ENCODE peak calls at places on chromosomes 7 and 10, in nine cellular contexts. J is kidney, T is neural progenitor cell, D is ovary, S is psoas muscle, K is sigmoid colon, B is adrenal gland, N is esophagus squamous epithelium, M is uterus. V is an unnamed sample.

GRCh38 chr10:70494536-70494935 is 16.0 kb downstream of the PALD1 start:
- DNase-seq in K (no peak), S (no peak), D (no peak), N (no peak), J (no peak), B (no peak), M (no peak), T (no peak), V (no peak)

GRCh38 chr7:73482746-73483145 is 39.3 kb downstream of the BAZ1B start:
- DNase-seq in J (no peak), T (peak), K (no peak), B (no peak), M (no peak), S (no peak), N (no peak), D (no peak), V (no peak)

GRCh38 chr10:31320598-31321211 is 1.7 kb downstream of the ZEB1 start:
- DNase-seq in N (no peak), S (peak), J (peak), B (peak), D (peak), K (peak), M (peak), T (peak), V (peak)

GRCh38 chr10:116998172-116998571 is 6.8 kb downstream of the SHTN1 start:
- DNase-seq in S (no peak), D (no peak), B (no peak), T (no peak), M (no peak), N (no peak), K (no peak), J (no peak), V (no peak)

GRCh38 chr10:116947838-116948529 is 57.0 kb downstream of the SHTN1 start:
- DNase-seq in N (no peak), M (no peak), D (no peak), B (peak), J (no peak), K (no peak), T (no peak), S (no peak), V (no peak)

GRCh38 chr7:151794508-151795167 is 82.3 kb downstream of the PRKAG2 start:
- DNase-seq in J (peak), D (no peak), T (no peak), M (no peak), K (peak), N (no peak), S (peak), B (peak), V (no peak)

GRCh38 chr10:123588386-123588914 is 77.7 kb upstream of the GPR26 start:
- DNase-seq in M (no peak), S (no peak), T (no peak), J (no peak), B (no peak), K (no peak), D (no peak), N (no peak), V (no peak)

GRCh38 chr7:1966631-1967200 is 266.0 kb downstream of the MAD1L1 start:
- DNase-seq in J (peak), B (no peak), N (no peak), K (no peak), D (no peak), M (no peak), S (peak), T (no peak), V (peak)

GRCh38 chr7:141986923-141987322 is 8.8 kb upstream of the MGAM start:
- DNase-seq in T (no peak), S (no peak), J (no peak), M (no peak), N (no peak), D (no peak), K (no peak), B (no peak), V (no peak)

GRCh38 chr10:131777162-131777561 is 123.6 kb upstream of the PPP2R2D start:
- DNase-seq in N (no peak), S (no peak), J (no peak), T (no peak), K (no peak), M (no peak), D (no peak), B (no peak), V (no peak)

GRCh38 chr10:35074266-35074665 is 15.9 kb downstream of the CUL2 start:
- DNase-seq in N (no peak), D (no peak), S (no peak), M (no peak), J (no peak), B (no peak), T (no peak), K (no peak), V (no peak)

GRCh38 chr10:129967579-129968019 is 3.5 kb upstream of the EBF3 start:
- DNase-seq in M (no peak), T (no peak), N (no peak), B (no peak), J (no peak), D (no peak), S (no peak), K (peak), V (no peak)

GRCh38 chr10:112382539-112383235 is 8.8 kb downstream of the ACSL5 start:
- DNase-seq in D (no peak), S (no peak), N (no peak), K (no peak), B (no peak), T (no peak), J (no peak), M (no peak), V (no peak)
- H3K27ac ChIP-seq in D (no peak), S (no peak), N (no peak), K (no peak), B (no peak), T (no peak), J (no peak), M (no peak), V (no peak)

DNA sequence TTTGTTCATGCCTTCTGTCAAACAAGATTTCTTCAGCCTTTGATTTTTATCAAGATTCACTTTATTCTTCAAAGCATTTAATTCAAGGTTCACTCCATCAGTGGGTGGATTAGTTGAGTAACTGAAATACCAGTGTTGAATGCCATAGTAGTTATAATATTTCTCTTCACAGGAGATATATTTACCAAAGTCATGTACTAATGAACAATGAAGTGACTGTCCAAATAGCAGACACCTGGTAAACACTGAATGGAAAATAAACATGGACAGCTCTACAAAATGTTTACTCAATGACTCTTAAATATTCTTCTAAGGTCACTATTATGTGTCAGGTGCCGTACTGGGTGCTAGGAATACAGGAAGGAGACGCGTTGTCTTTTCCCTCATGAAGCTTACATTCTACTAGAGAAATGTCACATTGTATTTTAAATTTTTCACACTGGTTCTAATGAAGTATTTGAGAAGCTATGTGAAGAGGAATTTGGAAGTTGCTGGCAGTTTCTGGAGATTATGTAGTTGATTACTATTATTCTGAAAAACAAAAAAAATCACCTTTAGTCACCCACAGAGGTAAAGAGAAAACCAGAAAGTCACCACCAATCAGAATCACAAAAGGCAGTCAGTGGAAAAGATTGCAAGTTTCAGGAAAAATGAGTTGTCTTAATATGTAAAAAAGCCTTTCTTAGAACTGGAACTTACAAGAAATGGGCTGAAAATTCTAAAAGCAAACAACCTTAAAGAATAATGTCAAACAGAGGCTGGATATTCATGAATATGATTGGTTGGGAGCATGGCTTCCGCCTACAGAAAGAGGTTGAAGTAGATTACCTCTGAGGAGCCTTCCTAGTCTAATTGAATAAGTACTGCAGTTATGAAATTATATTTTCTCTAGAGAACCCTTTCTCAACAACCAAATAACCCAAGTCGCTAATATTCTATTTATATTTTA is 84.5 kb downstream of the RTKN2 start:
- DNase-seq in T (no peak), B (no peak), M (no peak), N (no peak), K (no peak), D (no peak), J (no peak), S (no peak), V (no peak)
- H3K4me3 ChIP-seq in T (no peak), B (no peak), M (no peak), N (no peak), K (no peak), D (no peak), J (no peak), S (no peak), V (no peak)

GRCh38 chr7:50466815-50467569 is 16.8 kb upstream of the FIGNL1 start:
- DNase-seq in K (no peak), S (no peak), J (no peak), M (no peak), N (no peak), B (no peak), T (no peak), D (no peak), V (no peak)
- TF ChIP-seq CTCF in K (no peak), S (no peak), J (no peak), M (no peak), N (no peak), B (no peak), T (no peak), D (no peak), V (no peak)

DNA sequence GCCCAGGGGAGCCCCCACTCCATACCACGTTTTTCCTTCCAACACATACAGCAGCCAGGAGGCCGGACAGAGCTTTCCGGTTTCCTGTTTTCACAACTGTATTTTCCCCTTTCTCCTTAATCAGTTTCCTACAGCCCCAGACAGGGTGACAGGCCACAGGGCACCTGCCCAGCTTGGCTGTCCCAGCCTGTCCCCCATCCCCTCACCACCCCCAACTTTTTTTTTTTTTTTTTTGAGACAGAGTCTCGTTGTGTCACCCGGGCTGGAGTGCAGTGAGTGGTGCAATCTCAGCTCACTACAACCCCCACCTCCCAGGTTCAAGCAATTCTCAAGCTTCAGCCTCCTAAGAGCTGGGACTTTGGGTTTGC is 10.3 kb upstream of the HSPB1 start:
- DNase-seq in K (peak), N (no peak), B (peak), J (no peak), M (no peak), T (no peak), D (peak), S (peak), V (no peak)
- H3K27ac ChIP-seq in K (peak), N (peak), B (peak), J (peak), M (peak), T (no peak), D (peak), S (peak), V (peak)

GRCh38 chr10:58993480-58994221 is 182.8 kb upstream of the PHYHIPL start:
- DNase-seq in T (no peak), D (no peak), K (no peak), N (no peak), M (no peak), S (no peak), B (no peak), J (no peak), V (no peak)

GRCh38 chr10:58996063-58996462 is 180.4 kb upstream of the PHYHIPL start:
- DNase-seq in D (no peak), K (no peak), N (no peak), S (no peak), B (no peak), M (no peak), J (no peak), T (no peak), V (no peak)

GRCh38 chr10:58992830-58993460 is 183.5 kb upstream of the PHYHIPL start:
- DNase-seq in N (no peak), K (no peak), J (no peak), B (no peak), S (no peak), M (no peak), T (no peak), D (no peak), V (no peak)

GRCh38 chr10:58995058-58995596 is 181.3 kb upstream of the PHYHIPL start:
- DNase-seq in M (no peak), T (no peak), S (no peak), J (no peak), B (no peak), D (no peak), K (no peak), N (no peak), V (no peak)

DNA sequence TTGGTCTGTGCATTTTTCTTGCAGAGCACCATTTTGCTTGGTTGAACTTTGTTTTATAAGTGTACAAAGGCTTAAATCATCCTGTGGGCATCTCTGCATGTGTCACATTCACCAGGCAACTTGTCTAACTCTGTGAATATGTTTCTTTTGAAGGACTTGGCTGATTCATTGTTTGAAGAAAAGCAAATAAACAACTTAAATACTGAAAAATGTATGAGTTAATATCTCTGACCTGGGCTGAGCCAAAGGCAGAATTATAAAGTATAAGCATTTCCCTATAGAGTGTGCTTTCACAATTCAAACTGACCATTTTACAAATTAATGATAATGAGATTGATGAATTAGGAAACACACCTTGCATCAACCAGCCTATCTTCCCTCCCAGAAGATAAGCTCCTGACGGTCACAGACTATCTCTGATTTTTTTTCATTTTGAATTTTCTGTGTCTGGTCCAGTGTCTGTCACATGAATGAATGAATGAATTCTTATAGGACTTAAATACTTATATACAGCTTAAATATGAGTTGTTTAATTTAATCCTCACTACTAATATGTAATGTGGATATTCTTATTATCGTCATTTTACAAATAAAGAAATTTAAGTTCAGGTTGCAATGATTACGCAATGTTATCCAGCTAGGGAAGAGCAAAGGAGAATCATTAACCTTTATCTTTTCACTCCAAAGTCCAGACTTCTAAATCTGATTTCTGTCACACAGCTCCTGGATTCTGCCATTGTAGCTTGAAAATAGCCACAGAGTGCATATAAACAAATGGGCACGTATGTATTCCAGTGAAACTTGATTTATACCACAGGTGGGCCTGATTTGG is 182.0 kb upstream of the PHYHIPL start:
- DNase-seq in D (no peak), T (no peak), M (no peak), S (no peak), J (no peak), K (no peak), N (no peak), B (no peak), V (no peak)
- H3K4me3 ChIP-seq in D (no peak), T (no peak), M (no peak), S (no peak), J (no peak), K (no peak), N (no peak), B (no peak), V (no peak)

GRCh38 chr10:97763947-97764346 is 7.9 kb downstream of the SFRP5 start:
- DNase-seq in N (no peak), S (no peak), J (no peak), M (no peak), D (no peak), T (no peak), B (no peak), K (no peak), V (no peak)
- TF ChIP-seq CTCF in N (no peak), S (no peak), J (no peak), M (no peak), D (no peak), T (no peak), B (no peak), K (no peak), V (no peak)

DNA sequence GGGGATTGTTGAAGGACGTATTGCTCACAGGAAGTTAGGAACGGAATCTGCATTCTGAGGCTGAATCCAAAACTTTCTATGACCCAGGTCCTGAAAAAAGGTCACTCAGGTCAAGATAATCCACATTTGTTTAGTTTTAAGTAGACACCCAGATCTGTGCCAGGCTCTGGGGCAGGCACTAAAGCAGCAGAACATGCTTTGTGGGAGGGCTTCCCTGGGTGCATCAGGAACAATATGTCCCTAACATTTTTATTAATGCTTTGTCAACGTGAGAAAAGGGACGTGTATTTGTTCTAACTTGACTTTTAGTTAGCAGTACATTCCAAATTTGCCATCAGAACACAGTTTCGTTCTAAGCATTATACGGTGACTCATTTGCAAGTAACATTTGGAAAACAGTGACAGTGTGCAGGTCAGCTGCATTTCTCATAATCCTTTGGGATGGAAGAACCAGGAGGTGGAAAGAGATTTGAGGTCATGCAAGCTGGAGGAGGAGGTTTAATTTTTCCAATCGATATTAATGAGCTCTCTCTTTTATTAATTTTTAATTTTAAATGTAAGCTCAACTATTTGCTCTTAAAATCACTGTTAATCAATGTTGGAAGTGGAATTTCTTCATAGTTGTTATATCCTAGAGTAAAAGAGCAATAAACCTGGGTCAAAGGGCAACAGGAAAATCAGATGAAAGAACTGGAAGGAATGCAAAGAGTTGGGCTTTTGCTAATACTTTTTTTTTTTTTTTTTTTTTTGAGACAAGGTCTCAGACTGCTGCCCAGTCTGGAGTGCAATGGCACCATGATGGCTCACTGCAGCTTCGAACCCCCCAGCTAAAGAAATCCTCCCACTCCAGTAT is 35.0 kb downstream of the TAS2R41 start:
- DNase-seq in D (no peak), S (no peak), B (no peak), T (no peak), N (no peak), J (no peak), M (no peak), K (no peak), V (no peak)
- H3K27ac ChIP-seq in D (no peak), S (no peak), B (no peak), T (no peak), N (peak), J (no peak), M (no peak), K (no peak), V (no peak)

DNA sequence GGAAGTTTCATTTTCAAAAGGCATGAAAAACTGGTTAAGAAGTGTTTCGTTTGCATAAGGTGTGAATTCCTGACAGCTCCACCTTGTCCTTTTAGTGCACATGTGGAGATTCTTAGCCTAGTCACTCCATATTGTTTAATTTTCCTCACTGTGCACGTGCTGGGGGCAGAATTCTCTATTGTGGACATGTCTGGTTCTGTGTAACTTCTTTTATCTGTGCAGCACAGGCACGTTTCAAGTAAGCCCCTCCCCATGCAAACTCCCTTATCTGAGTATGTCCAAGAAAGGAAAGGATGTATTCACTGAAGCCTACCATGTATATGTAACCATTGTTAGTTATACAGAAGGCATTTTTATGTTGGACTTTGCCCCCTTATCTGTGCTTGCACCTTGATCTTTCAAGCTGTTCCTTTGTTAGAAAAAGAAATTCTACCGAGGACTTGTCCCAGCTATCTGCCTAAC is 1346.3 kb downstream of the REEP3 start:
- DNase-seq in D (no peak), M (no peak), B (no peak), T (no peak), S (no peak), K (no peak), N (no peak), J (no peak), V (no peak)
- H3K4me3 ChIP-seq in D (no peak), M (no peak), B (no peak), T (no peak), S (no peak), K (no peak), N (no peak), J (no peak), V (no peak)

GRCh38 chr10:92573091-92573797 is 649 bp downstream of the IDE start:
- DNase-seq in B (peak), M (peak), T (peak), J (peak), S (peak), K (peak), D (peak), N (no peak), V (no peak)
- TF ChIP-seq CTCF in B (no peak), M (peak), T (no peak), J (no peak), S (peak), K (no peak), D (no peak), N (peak), V (no peak)